ENCODE peak calls at places on chromosomes 16 and 17, in ten cellular contexts. J is adrenal gland, P is tibial nerve, E is endothelial cell of umbilical vein, T is heart left ventricle, Z is gastrocnemius medialis, N is A549, B is esophagus squamous epithelium, K is right lobe of liver, W is Peyer's patch. D is an unnamed sample.

GRCh38 chr16:9813665-9814064 is 368.6 kb downstream of the GRIN2A start:
- DNase-seq in E (no peak), W (no peak), N (no peak), B (no peak), J (no peak), T (no peak), P (no peak), Z (no peak), K (no peak), D (no peak)

GRCh38 chr16:4226251-4227039 is 15.4 kb downstream of the SRL start:
- DNase-seq in K (no peak), Z (no peak), E (no peak), T (no peak), W (no peak), N (no peak), P (no peak), J (no peak), B (no peak), D (no peak)

GRCh38 chr17:5705081-5705875 is 121.0 kb upstream of the NLRP1 start:
- DNase-seq in N (no peak), P (no peak), E (peak), K (no peak), W (no peak), B (no peak), Z (no peak), T (no peak), J (no peak), D (no peak)

GRCh38 chr17:49287481-49287880 is 56.9 kb upstream of the PHOSPHO1 start:
- DNase-seq in T (no peak), B (no peak), K (no peak), N (no peak), E (no peak), J (no peak), P (no peak), Z (no peak), W (no peak), D (no peak)

GRCh38 chr17:79294459-79295071 is 219.9 kb downstream of the ENGASE start:
- DNase-seq in K (peak), E (peak), J (peak), Z (no peak), B (no peak), N (peak), T (peak), P (peak), W (peak), D (peak)

GRCh38 chr16:30567160-30567990 is 4.1 kb downstream of the ZNF688 start:
- DNase-seq in N (peak), J (no peak), T (no peak), B (no peak), W (no peak), P (no peak), K (no peak), E (no peak), Z (no peak), D (no peak)

GRCh38 chr17:45574376-45574775 is 83.9 kb upstream of the PLEKHM1 start:
- DNase-seq in W (no peak), Z (no peak), E (no peak), N (peak), T (no peak), B (no peak), J (no peak), P (no peak), K (no peak), D (no peak)

GRCh38 chr17:5100832-5101231 is 10.8 kb downstream of the ZNF232 start:
- DNase-seq in K (no peak), N (no peak), E (no peak), Z (no peak), T (no peak), B (no peak), J (no peak), P (no peak), W (no peak), D (no peak)

GRCh38 chr17:39196820-39197331 is 593 bp downstream of the CACNB1 start:
- DNase-seq in N (peak), P (no peak), W (no peak), T (no peak), E (no peak), Z (peak), B (no peak), J (peak), K (no peak), D (no peak)

GRCh38 chr17:60554377-60554788 is 28.3 kb upstream of the APPBP2 start:
- DNase-seq in P (no peak), E (no peak), K (no peak), T (no peak), B (no peak), N (no peak), J (peak), Z (no peak), W (no peak), D (no peak)

GRCh38 chr16:89244754-89245153 is 27.3 kb downstream of the ZNF778 start:
- DNase-seq in J (no peak), P (no peak), B (no peak), T (no peak), W (no peak), K (no peak), N (no peak), Z (no peak), E (no peak), D (no peak)
- TF ChIP-seq POLR2A in J (no peak), P (no peak), B (no peak), T (no peak), W (no peak), K (no peak), N (no peak), Z (no peak), E (no peak), D (no peak)

GRCh38 chr16:84116720-84117481 is at the start of gene MBTPS1:
- DNase-seq in W (peak), T (peak), J (peak), K (peak), P (peak), N (peak), Z (peak), B (peak), E (peak), D (peak)
- TF ChIP-seq POLR2A in W (peak), T (peak), J (peak), K (peak), P (peak), N (peak), Z (peak), B (peak), E (peak), D (peak)

GRCh38 chr17:32502710-32503109 is 15.9 kb downstream of the CDK5R1 start:
- DNase-seq in Z (no peak), T (no peak), P (no peak), B (no peak), E (no peak), W (peak), J (no peak), N (no peak), K (no peak), D (no peak)

GRCh38 chr17:32503251-32504165 is 16.7 kb downstream of the CDK5R1 start:
- DNase-seq in Z (no peak), P (no peak), T (no peak), W (peak), J (no peak), K (no peak), N (no peak), B (no peak), E (peak), D (no peak)

GRCh38 chr17:32502013-32502412 is 15.2 kb downstream of the CDK5R1 start:
- DNase-seq in W (peak), P (no peak), Z (no peak), K (no peak), B (no peak), N (no peak), J (no peak), E (no peak), T (no peak), D (no peak)

GRCh38 chr17:32508926-32509325 is 22.1 kb downstream of the CDK5R1 start:
- DNase-seq in T (no peak), E (no peak), W (no peak), N (no peak), P (no peak), Z (no peak), B (no peak), J (no peak), K (no peak), D (no peak)

GRCh38 chr17:32504166-32504990 is 17.6 kb downstream of the CDK5R1 start:
- DNase-seq in K (no peak), B (no peak), P (no peak), W (peak), E (no peak), N (no peak), T (no peak), Z (no peak), J (no peak), D (no peak)
- TF ChIP-seq POLR2A in K (no peak), B (no peak), P (no peak), W (no peak), E (no peak), N (no peak), T (no peak), Z (no peak), J (no peak), D (no peak)

GRCh38 chr17:74951680-74952421 is 16.2 kb downstream of the OTOP3 start:
- DNase-seq in N (no peak), P (no peak), E (no peak), T (no peak), W (no peak), K (no peak), Z (no peak), B (no peak), J (no peak), D (no peak)
- TF ChIP-seq POLR2A in N (no peak), P (no peak), E (no peak), T (no peak), W (no peak), K (no peak), Z (no peak), B (no peak), J (no peak), D (no peak)

GRCh38 chr17:74862108-74862901 is 2.6 kb upstream of the GRIN2C start:
- DNase-seq in N (peak), J (peak), T (no peak), Z (peak), K (no peak), E (peak), P (no peak), W (peak), B (no peak), D (no peak)
- TF ChIP-seq POLR2A in N (no peak), J (no peak), T (no peak), Z (no peak), K (no peak), E (no peak), P (no peak), W (no peak), B (no peak), D (no peak)

DNA sequence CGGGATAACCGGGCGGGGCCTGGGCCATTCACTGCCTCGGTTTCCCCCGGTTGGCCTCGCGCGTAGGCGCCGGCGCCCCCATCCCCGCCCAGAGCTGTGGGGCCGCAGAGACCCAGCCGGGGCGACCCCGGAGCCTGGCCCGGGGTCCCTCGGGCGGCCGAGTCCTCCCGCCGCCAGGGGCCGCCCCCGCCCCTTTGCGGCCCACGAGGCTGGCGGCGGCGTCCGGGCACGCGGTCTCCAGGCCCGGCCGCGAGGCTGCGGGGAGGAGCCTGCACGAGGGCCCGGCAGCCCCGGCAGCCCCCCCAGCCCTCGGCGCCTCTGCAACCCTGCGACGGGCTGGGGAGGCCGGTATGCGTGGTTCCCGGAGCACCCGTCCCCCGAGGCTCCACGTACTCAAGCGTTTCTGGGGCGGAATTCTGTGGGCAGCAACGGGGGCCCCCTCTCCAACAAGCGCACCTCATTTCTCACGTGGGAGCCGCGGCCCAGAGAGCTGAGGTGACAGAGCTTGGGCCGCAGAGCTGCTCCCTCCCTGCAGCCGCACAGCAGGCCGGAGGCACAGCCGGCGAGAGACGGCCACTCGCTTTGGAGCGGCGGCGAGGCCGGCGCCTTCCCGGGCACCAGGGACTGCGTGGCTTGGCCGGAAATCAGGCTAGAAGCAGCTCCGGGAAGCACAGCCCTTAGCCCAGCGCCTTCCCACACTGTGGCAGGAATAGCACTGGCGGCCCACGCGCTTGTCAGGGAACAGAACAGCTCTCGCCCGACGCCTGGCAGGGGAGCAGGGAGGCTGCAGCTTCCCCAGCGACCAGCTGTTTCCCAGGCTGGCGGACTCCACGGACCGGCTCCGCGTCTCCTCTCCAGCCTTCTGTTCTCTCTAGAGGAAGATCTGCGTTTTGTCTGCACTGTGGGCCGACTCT is 860 bp upstream of the LIMD2 start:
- DNase-seq in J (peak), T (peak), K (peak), W (no peak), Z (no peak), E (peak), N (no peak), P (no peak), B (no peak), D (no peak)
- TF ChIP-seq POLR2A in J (no peak), T (no peak), K (no peak), W (no peak), Z (no peak), E (peak), N (no peak), P (no peak), B (no peak), D (no peak)

GRCh38 chr17:30321314-30321713 is 12.5 kb downstream of the TMIGD1 start:
- DNase-seq in W (no peak), B (no peak), Z (no peak), N (peak), E (no peak), K (no peak), J (no peak), T (no peak), P (no peak), D (no peak)
- TF ChIP-seq POLR2A in W (no peak), B (no peak), Z (no peak), N (no peak), E (no peak), K (no peak), J (no peak), T (no peak), P (no peak), D (no peak)

GRCh38 chr16:27449434-27450188 is 47.6 kb downstream of the IL21R start:
- DNase-seq in N (no peak), E (no peak), J (no peak), P (no peak), W (no peak), Z (no peak), T (no peak), K (peak), B (no peak), D (no peak)
- TF ChIP-seq POLR2A in N (no peak), E (no peak), J (no peak), P (no peak), W (no peak), Z (no peak), T (no peak), K (no peak), B (no peak), D (no peak)

GRCh38 chr17:54967621-54968258 is 714 bp downstream of the COX11 start:
- DNase-seq in E (no peak), T (no peak), J (no peak), N (peak), P (no peak), W (peak), Z (no peak), B (no peak), K (peak), D (no peak)

GRCh38 chr17:54969658-54970572 is 1.4 kb downstream of the STXBP4 start:
- DNase-seq in B (no peak), P (no peak), Z (no peak), W (no peak), K (no peak), J (no peak), E (peak), T (no peak), N (no peak), D (no peak)

GRCh38 chr17:54971147-54971546 is 2.6 kb downstream of the STXBP4 start:
- DNase-seq in E (no peak), P (no peak), W (no peak), K (no peak), J (no peak), Z (no peak), B (no peak), T (no peak), N (no peak), D (no peak)

GRCh38 chr17:54968259-54968953 is at the start of the genes COX11 and STXBP4:
- DNase-seq in N (peak), E (peak), B (peak), Z (peak), J (peak), P (peak), K (peak), T (peak), W (peak), D (peak)

GRCh38 chr17:54968954-54969400 is 412 bp downstream of the STXBP4 start:
- DNase-seq in T (no peak), W (no peak), N (no peak), P (no peak), J (peak), Z (peak), K (no peak), E (no peak), B (no peak), D (peak)
- TF ChIP-seq POLR2A in T (no peak), W (no peak), N (no peak), P (no peak), J (no peak), Z (no peak), K (no peak), E (no peak), B (no peak), D (no peak)

D was measured in prostate gland.